ENCODE peak calls at places on chromosome 7, in six cellular contexts. G is heart left ventricle, R is GM10248, Q is A549, O is upper lobe of right lung, M is tibial artery. H is an unnamed sample.

GRCh38 chr7:96329189-96329588 is 7.3 kb upstream of the SLC25A13 start:
- DNase-seq in G (no peak), R (no peak), Q (no peak), O (no peak), M (no peak), H (no peak)

GRCh38 chr7:108716783-108717182 is 147.1 kb downstream of the DNAJB9 start:
- DNase-seq in G (no peak), R (no peak), Q (no peak), O (no peak), M (no peak), H (no peak)

GRCh38 chr7:118734541-118734940 is 510.0 kb downstream of the ANKRD7 start:
- DNase-seq in G (no peak), R (no peak), Q (no peak), O (no peak), M (no peak), H (no peak)

GRCh38 chr7:81594767-81595166 is 175.1 kb downstream of the HGF start:
- DNase-seq in G (no peak), R (no peak), Q (no peak), O (no peak), M (no peak), H (no peak)

GRCh38 chr7:48035967-48036478 is 680 bp downstream of the C7orf57 start:
- DNase-seq in G (no peak), R (no peak), Q (peak), O (peak), M (no peak), H (no peak)

GRCh38 chr7:133936074-133936473 is 191.1 kb upstream of the LRGUK start:
- DNase-seq in G (no peak), R (no peak), Q (peak), O (no peak), M (no peak), H (no peak)

GRCh38 chr7:90216080-90216674 is 4.6 kb downstream of the STEAP2 start:
- DNase-seq in G (no peak), R (no peak), Q (no peak), O (no peak), M (no peak), H (no peak)

GRCh38 chr7:112828696-112829095 is 38.5 kb upstream of the TMEM168 start:
- DNase-seq in G (no peak), R (no peak), Q (no peak), O (no peak), M (no peak), H (no peak)

GRCh38 chr7:116709336-116709735 is 37.3 kb downstream of the MET start:
- DNase-seq in G (no peak), R (no peak), Q (no peak), O (no peak), M (no peak), H (no peak)

GRCh38 chr7:140326116-140326928 is 72.0 kb downstream of the SLC37A3 start:
- DNase-seq in G (peak), R (peak), Q (peak), O (no peak), M (peak), H (peak)

GRCh38 chr7:120941856-120942255 is 8.7 kb upstream of the ING3 start:
- DNase-seq in G (no peak), R (no peak), Q (no peak), O (no peak), M (no peak), H (no peak)

GRCh38 chr7:30226593-30227268 is 57.7 kb upstream of the ZNRF2 start:
- DNase-seq in G (no peak), R (no peak), Q (peak), O (no peak), M (no peak), H (no peak)

GRCh38 chr7:5354460-5355279 is 69.0 kb downstream of the TNRC18 start:
- DNase-seq in G (peak), R (no peak), Q (no peak), O (no peak), M (no peak), H (peak)

GRCh38 chr7:92245487-92246362 is at the start of the genes ANKIB1 and KRIT1:
- DNase-seq in G (peak), R (peak), Q (peak), O (peak), M (peak), H (peak)
- TF ChIP-seq CTCF in G (peak), R (peak), Q (no peak), O (no peak), M (peak), H (peak)

GRCh38 chr7:152857272-152857671 is 97.7 kb downstream of the ACTR3B start:
- DNase-seq in G (no peak), R (no peak), Q (no peak), O (no peak), M (no peak), H (no peak)

GRCh38 chr7:152862033-152862432 is 102.5 kb downstream of the ACTR3B start:
- DNase-seq in G (no peak), R (no peak), Q (no peak), O (no peak), M (no peak), H (no peak)

GRCh38 chr7:152860302-152860701 is 100.8 kb downstream of the ACTR3B start:
- DNase-seq in G (no peak), R (no peak), Q (no peak), O (no peak), M (no peak), H (no peak)

GRCh38 chr7:152858761-152859160 is 99.2 kb downstream of the ACTR3B start:
- DNase-seq in G (no peak), R (no peak), Q (no peak), O (no peak), M (no peak), H (no peak)

GRCh38 chr7:152859781-152860191 is 100.2 kb downstream of the ACTR3B start:
- DNase-seq in G (no peak), R (no peak), Q (peak), O (no peak), M (no peak), H (no peak)
- TF ChIP-seq CTCF in G (peak), R (no peak), Q (peak), O (peak), M (no peak), H (peak)

GRCh38 chr7:129827467-129827990 is 125.2 kb downstream of the UBE2H start:
- DNase-seq in G (no peak), R (no peak), Q (no peak), O (no peak), M (no peak), H (no peak)

GRCh38 chr7:129828078-129828762 is 124.5 kb downstream of the UBE2H start:
- DNase-seq in G (no peak), R (no peak), Q (no peak), O (no peak), M (no peak), H (no peak)

GRCh38 chr7:129830949-129831348 is 121.8 kb downstream of the UBE2H start:
- DNase-seq in G (no peak), R (no peak), Q (no peak), O (no peak), M (no peak), H (no peak)

GRCh38 chr7:129829677-129830631 is 122.8 kb downstream of the UBE2H start:
- DNase-seq in G (peak), R (peak), Q (peak), O (no peak), M (peak), H (peak)

DNA sequence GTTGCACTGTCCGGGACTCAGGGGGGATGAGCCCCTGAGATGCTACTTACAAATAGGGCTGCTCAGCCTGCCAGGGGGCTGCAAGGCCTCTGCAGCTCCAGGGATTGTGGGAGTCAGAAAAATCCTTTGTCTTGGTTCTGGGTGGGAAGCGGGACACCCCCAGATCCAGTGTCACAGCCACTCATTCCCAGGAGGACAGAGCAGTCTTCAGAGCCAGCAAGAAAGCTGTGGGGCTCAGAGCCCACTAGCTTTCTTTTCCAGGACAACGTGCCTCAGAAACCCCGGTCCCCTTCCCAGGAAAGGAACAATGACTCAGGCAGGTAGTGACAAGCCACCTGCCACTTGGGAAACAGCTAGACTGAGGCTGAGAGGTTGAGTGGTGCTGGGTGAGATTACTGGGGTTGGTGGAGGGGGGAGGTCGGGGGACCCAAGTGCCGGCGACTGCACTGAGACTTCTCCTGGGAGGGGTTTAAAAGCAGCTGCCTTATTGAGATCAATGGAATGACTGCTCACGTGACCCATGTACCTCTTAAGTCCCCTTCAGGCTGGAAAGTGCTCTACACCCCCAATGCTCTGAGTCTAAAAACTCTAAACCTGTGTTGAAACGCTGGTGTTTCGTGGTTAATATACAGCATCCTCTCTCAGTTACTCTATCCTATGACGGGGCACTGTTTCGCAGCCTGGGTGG is 123.6 kb downstream of the UBE2H start:
- DNase-seq in G (no peak), R (no peak), Q (no peak), O (no peak), M (no peak), H (no peak)
- TF ChIP-seq CTCF in G (no peak), R (no peak), Q (no peak), O (no peak), M (no peak), H (no peak)

GRCh38 chr7:52129278-52129677 is 812.7 kb upstream of the COBL start:
- DNase-seq in G (no peak), R (no peak), Q (no peak), O (no peak), M (no peak), H (no peak)
- TF ChIP-seq CTCF in G (no peak), R (no peak), Q (no peak), O (no peak), M (no peak), H (no peak)

GRCh38 chr7:135757719-135758411 is 9.3 kb upstream of the FAM180A start:
- DNase-seq in G (peak), R (no peak), Q (no peak), O (no peak), M (peak), H (no peak)

GRCh38 chr7:135761751-135762488 is 13.3 kb upstream of the FAM180A start:
- DNase-seq in G (no peak), R (no peak), Q (no peak), O (no peak), M (peak), H (no peak)

GRCh38 chr7:135756191-135756590 is 7.6 kb upstream of the FAM180A start:
- DNase-seq in G (no peak), R (no peak), Q (no peak), O (no peak), M (no peak), H (no peak)

GRCh38 chr7:135758531-135758932 is 9.9 kb upstream of the FAM180A start:
- DNase-seq in G (peak), R (no peak), Q (no peak), O (no peak), M (peak), H (no peak)

GRCh38 chr7:135759537-135759936 is 10.9 kb upstream of the FAM180A start:
- DNase-seq in G (no peak), R (no peak), Q (no peak), O (no peak), M (no peak), H (no peak)
- TF ChIP-seq CTCF in G (no peak), R (no peak), Q (no peak), O (no peak), M (no peak), H (no peak)

DNA sequence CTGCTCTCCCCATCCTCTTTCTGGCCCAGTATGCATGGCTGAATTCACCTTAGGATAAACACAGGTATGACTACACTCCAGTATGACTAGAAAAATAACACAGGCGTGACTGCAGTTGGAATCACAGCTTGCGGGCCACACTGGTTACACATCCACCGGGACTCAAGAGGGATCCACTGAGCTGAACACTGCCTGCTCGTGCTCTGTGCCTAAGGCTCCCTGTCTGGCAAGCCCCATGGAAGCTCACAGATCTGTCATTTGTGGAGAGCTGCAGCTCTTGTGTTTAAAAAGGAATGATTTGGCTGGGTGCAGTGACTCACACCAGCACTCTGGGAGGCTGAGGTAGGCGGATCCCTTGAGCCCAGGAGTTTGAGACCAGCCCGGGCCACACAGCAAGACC is 26.8 kb downstream of the VOPP1 start:
- DNase-seq in G (no peak), R (no peak), Q (peak), O (no peak), M (no peak), H (no peak)
- TF ChIP-seq CTCF in G (peak), R (no peak), Q (no peak), O (no peak), M (no peak), H (no peak)

GRCh38 chr7:114416089-114416990 is 1.7 kb downstream of the FOXP2 start:
- DNase-seq in G (no peak), R (no peak), Q (no peak), O (no peak), M (no peak), H (no peak)
- TF ChIP-seq CTCF in G (no peak), R (no peak), Q (no peak), O (no peak), M (no peak), H (no peak)

H was measured in GM13977.